ENCODE peak calls at places on chromosomes 2 and 18, in seven cellular contexts. P is HCT116, J is SK-N-SH, Z is GM12878, A is K562, Y is HepG2, O is H1. Q is an unnamed sample.
A peak's percentile ranks its signal among the peaks of the same experiment; 100 is the strongest.

GRCh38 chr2:217223222-217223930 is 363.5 kb upstream of the TNP1 start:
- DNase-seq in Z (peak; percentile 93), P (no peak), O (no peak), Y (no peak), A (no peak), J (no peak), Q (no peak)

GRCh38 chr2:207115715-207116364 is 49.9 kb downstream of the KLF7 start:
- DNase-seq in Y (no peak), A (no peak), J (peak; percentile 39), Z (no peak), P (no peak), O (no peak), Q (no peak)

GRCh38 chr2:186125156-186125555 is 360.9 kb upstream of the ZC3H15 start:
- DNase-seq in P (no peak), Y (no peak), J (no peak), A (no peak), O (no peak), Z (no peak), Q (no peak)

GRCh38 chr2:212135739-212136138 is 402.9 kb downstream of the ERBB4 start:
- DNase-seq in P (no peak), A (no peak), O (no peak), J (no peak), Z (no peak), Y (no peak), Q (no peak)

GRCh38 chr18:36307513-36307912 is 10.0 kb downstream of the FHOD3 start:
- DNase-seq in O (no peak), P (no peak), Y (no peak), Z (no peak), J (no peak), A (no peak), Q (no peak)

GRCh38 chr2:113976277-113976928 is 86.5 kb downstream of the ACTR3 start:
- DNase-seq in O (no peak), J (no peak), A (no peak), Z (no peak), P (no peak), Y (no peak), Q (no peak)

GRCh38 chr2:54665436-54665856 is 58.0 kb upstream of the EML6 start:
- DNase-seq in J (peak; percentile 48), O (no peak), P (peak; percentile 32), A (peak; percentile 76), Z (no peak), Y (peak; percentile 76), Q (peak; percentile 30)

GRCh38 chr2:206474059-206474458 is 30.7 kb downstream of the ADAM23 start:
- DNase-seq in Z (no peak), P (no peak), O (no peak), J (no peak), A (no peak), Y (no peak), Q (no peak)

GRCh38 chr2:51441786-51442185 is 409.9 kb upstream of the NRXN1 start:
- DNase-seq in Y (no peak), Z (no peak), J (no peak), P (no peak), O (no peak), A (no peak), Q (no peak)

GRCh38 chr2:9765611-9766531 is 77.4 kb upstream of the TAF1B start:
- DNase-seq in P (no peak), O (no peak), Z (no peak), A (no peak), Y (peak; percentile 68), J (no peak), Q (no peak)

GRCh38 chr2:238882083-238882755 is 34.3 kb downstream of the TWIST2 start:
- DNase-seq in O (no peak), Y (no peak), A (no peak), P (no peak), J (no peak), Z (no peak), Q (no peak)

GRCh38 chr2:237322564-237322963 is 91.4 kb downstream of the COL6A3 start:
- DNase-seq in P (peak; percentile 37), O (no peak), J (no peak), A (peak; percentile 1), Z (no peak), Y (peak; percentile 20), Q (no peak)

GRCh38 chr2:190910341-190911136 is 29.9 kb downstream of the GLS start:
- DNase-seq in A (no peak), O (no peak), Y (no peak), Z (no peak), P (no peak), J (no peak), Q (no peak)

GRCh38 chr2:109110185-109110584 is 18.8 kb upstream of the SH3RF3 start:
- DNase-seq in A (no peak), P (no peak), J (peak; percentile 59), Z (no peak), Y (no peak), O (no peak), Q (no peak)

GRCh38 chr2:202185816-202186221 is 52.6 kb downstream of the SUMO1 start:
- DNase-seq in Y (peak; percentile 15), J (no peak), O (no peak), Z (no peak), P (no peak), A (no peak), Q (no peak)

GRCh38 chr2:98867539-98868309 is 68.3 kb downstream of the CRACDL start:
- DNase-seq in J (no peak), Z (no peak), P (no peak), A (no peak), O (no peak), Y (no peak), Q (no peak)

GRCh38 chr2:42835577-42836371 is 43.4 kb upstream of the HAAO start:
- DNase-seq in J (no peak), Z (no peak), A (no peak), Y (peak; percentile 61), P (no peak), O (no peak), Q (no peak)

GRCh38 chr18:46624127-46624526 is 32.9 kb downstream of the LOXHD1 start:
- DNase-seq in P (no peak), Z (no peak), Y (no peak), J (no peak), O (no peak), A (no peak), Q (no peak)

GRCh38 chr2:240433973-240434727 is 1.3 kb upstream of the GPC1 start:
- DNase-seq in O (no peak), Z (no peak), P (peak; percentile 81), J (no peak), A (peak; percentile 53), Y (no peak), Q (no peak)

DNA sequence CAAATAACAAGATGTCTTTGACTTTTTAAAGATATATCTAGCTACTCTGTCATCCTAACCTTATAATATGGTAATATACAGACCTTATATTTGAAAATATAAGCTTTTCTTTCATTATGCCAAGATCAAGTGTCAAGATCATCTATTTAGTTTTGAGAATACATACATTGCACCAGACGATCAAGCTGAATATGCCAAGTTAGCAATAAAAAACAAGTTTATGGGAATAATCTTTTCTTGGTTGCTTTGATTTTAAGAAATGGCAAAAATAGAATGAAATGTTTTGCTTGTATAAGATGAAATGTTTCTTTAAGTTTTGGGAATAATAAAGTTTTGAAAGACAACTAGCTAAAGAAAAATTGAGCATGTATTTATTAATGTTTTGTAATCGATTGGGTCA is 163.8 kb downstream of the DPP4 start:
- DNase-seq in P (no peak), J (no peak), Y (no peak), O (no peak), A (no peak), Z (no peak), Q (no peak)
- TF ChIP-seq JUND in P (no peak), J (no peak), Y (no peak), O (no peak), A (no peak), Z (no peak), Q (no peak)

GRCh38 chr2:197108758-197109157 is 182.3 kb upstream of the PGAP1 start:
- DNase-seq in J (peak; percentile 36), Z (no peak), A (no peak), Y (no peak), O (no peak), P (no peak), Q (peak; percentile 5)

GRCh38 chr2:197109326-197109725 is 182.8 kb upstream of the PGAP1 start:
- DNase-seq in O (no peak), Z (no peak), Y (no peak), P (no peak), A (no peak), J (no peak), Q (no peak)

GRCh38 chr2:197116306-197116879 is 189.9 kb upstream of the PGAP1 start:
- DNase-seq in P (no peak), Y (no peak), J (no peak), A (no peak), Z (no peak), O (no peak), Q (no peak)

GRCh38 chr2:197115325-197115724 is 188.8 kb upstream of the PGAP1 start:
- DNase-seq in Y (no peak), P (no peak), A (no peak), Z (no peak), O (no peak), J (no peak), Q (no peak)

GRCh38 chr2:197113221-197113831 is 186.8 kb upstream of the PGAP1 start:
- DNase-seq in P (peak; percentile 18), O (no peak), A (peak; percentile 7), Z (no peak), J (peak; percentile 37), Y (peak; percentile 12), Q (peak; percentile 35)
- TF ChIP-seq JUND in P (no peak), O (no peak), A (no peak), Z (no peak), J (no peak), Y (no peak), Q (no peak)

DNA sequence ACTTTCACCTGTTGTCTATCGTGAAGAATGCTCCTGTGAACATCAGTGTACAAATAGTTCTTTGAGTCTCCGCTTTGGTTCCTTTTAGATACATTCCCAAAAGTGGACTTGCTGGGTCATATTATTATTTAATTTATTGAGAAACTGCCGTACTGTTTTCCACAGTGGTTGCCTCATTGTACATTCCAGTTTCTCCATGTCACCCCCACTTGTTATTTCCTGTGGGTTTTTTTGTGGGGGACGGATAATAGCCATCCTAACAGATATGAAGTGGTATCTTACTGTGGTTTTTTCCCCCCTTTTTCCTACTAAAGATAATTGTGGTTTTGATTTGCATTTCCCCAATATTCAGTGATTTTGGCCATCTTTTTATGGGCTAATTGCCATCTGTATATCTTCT is 53.8 kb downstream of the SMCHD1 start:
- DNase-seq in Y (no peak), O (no peak), Z (no peak), J (no peak), A (no peak), P (no peak), Q (no peak)
- TF ChIP-seq JUND in Y (no peak), O (no peak), Z (no peak), J (no peak), A (no peak), P (no peak), Q (no peak)

GRCh38 chr2:19611491-19612332 is 253.3 kb upstream of the OSR1 start:
- DNase-seq in O (no peak), A (no peak), Y (peak; percentile 88), Z (no peak), P (peak; percentile 73), J (no peak), Q (no peak)
- TF ChIP-seq JUND in O (no peak), A (no peak), Y (no peak), Z (no peak), P (peak; percentile 73), J (peak; percentile 95), Q (no peak)

GRCh38 chr2:225484751-225485150 is 85.2 kb downstream of the NYAP2 start:
- DNase-seq in Y (no peak), A (no peak), Z (no peak), O (no peak), J (no peak), P (no peak), Q (no peak)
- TF ChIP-seq JUND in Y (no peak), A (no peak), Z (no peak), O (no peak), J (no peak), P (no peak), Q (no peak)

Q was measured in T47D.